ENCODE peak calls at places on chromosomes 2 and 18, in five cellular contexts. Z is psoas muscle, G is heart left ventricle, Y is hepatocyte, L is mammary epithelial cell. K is an unnamed sample.

GRCh38 chr2:230085201-230085600 is 16.5 kb upstream of the SLC16A14 start:
- DNase-seq in L (no peak), Z (no peak), G (no peak), Y (no peak), K (no peak)

GRCh38 chr2:54964271-54964670 is 86.0 kb downstream of the RTN4 start:
- DNase-seq in Z (no peak), Y (no peak), G (no peak), L (peak), K (no peak)

GRCh38 chr2:20365249-20365817 is 14.7 kb upstream of the PUM2 start:
- DNase-seq in Y (no peak), G (no peak), Z (no peak), L (peak), K (no peak)

GRCh38 chr18:21315741-21316187 is 73.7 kb downstream of the GREB1L start:
- DNase-seq in G (no peak), L (no peak), Y (peak), Z (no peak), K (no peak)

GRCh38 chr2:79122676-79123075 is 2.4 kb downstream of the REG1A start:
- DNase-seq in G (no peak), Z (no peak), Y (no peak), L (no peak), K (no peak)

GRCh38 chr2:128332091-128332634 is 13.5 kb upstream of the HS6ST1 start:
- DNase-seq in Y (no peak), Z (no peak), L (no peak), G (no peak), K (no peak)

GRCh38 chr2:231528636-231529030 is 1.6 kb downstream of the NMUR1 start:
- DNase-seq in L (no peak), Y (no peak), G (no peak), Z (no peak), K (no peak)

GRCh38 chr2:32227492-32227891 is 37.2 kb downstream of the NLRC4 start:
- DNase-seq in Y (no peak), G (no peak), L (no peak), Z (no peak), K (no peak)

GRCh38 chr2:160397530-160397865 is 96.1 kb downstream of the RBMS1 start:
- DNase-seq in L (no peak), Z (no peak), Y (no peak), G (no peak), K (no peak)

GRCh38 chr2:62054029-62054791 is 141.7 kb upstream of the B3GNT2 start:
- DNase-seq in Z (no peak), G (no peak), Y (no peak), L (no peak), K (no peak)

GRCh38 chr2:144240656-144241339 is 279.1 kb downstream of the ZEB2 start:
- DNase-seq in Z (no peak), G (no peak), L (no peak), Y (no peak), K (no peak)

GRCh38 chr2:80303825-80304521 is 579 bp downstream of the LRRTM1 start:
- DNase-seq in G (no peak), Y (no peak), Z (peak), L (no peak), K (no peak)

GRCh38 chr2:238857929-238858328 is 10.0 kb downstream of the TWIST2 start:
- DNase-seq in G (no peak), L (no peak), Y (no peak), Z (no peak), K (no peak)

GRCh38 chr2:22946553-22946952 is 438.4 kb upstream of the KLHL29 start:
- DNase-seq in Z (no peak), Y (no peak), G (no peak), L (no peak), K (no peak)
- H3K27ac ChIP-seq in Z (no peak), Y (no peak), G (no peak), L (no peak), K (no peak)

GRCh38 chr2:176136375-176137248 is 7.1 kb downstream of the HOXD8 start:
- DNase-seq in Z (peak), G (no peak), L (no peak), Y (peak), K (no peak)

GRCh38 chr2:176139170-176139611 is 9.7 kb downstream of the HOXD8 start:
- DNase-seq in L (no peak), G (no peak), Y (no peak), Z (no peak), K (no peak)

GRCh38 chr2:176137249-176137573 is 7.7 kb downstream of the HOXD8 start:
- DNase-seq in Y (no peak), L (no peak), Z (no peak), G (no peak), K (no peak)

GRCh38 chr2:176138526-176139169 is 9.1 kb downstream of the HOXD8 start:
- DNase-seq in Y (no peak), Z (peak), G (no peak), L (no peak), K (no peak)

DNA sequence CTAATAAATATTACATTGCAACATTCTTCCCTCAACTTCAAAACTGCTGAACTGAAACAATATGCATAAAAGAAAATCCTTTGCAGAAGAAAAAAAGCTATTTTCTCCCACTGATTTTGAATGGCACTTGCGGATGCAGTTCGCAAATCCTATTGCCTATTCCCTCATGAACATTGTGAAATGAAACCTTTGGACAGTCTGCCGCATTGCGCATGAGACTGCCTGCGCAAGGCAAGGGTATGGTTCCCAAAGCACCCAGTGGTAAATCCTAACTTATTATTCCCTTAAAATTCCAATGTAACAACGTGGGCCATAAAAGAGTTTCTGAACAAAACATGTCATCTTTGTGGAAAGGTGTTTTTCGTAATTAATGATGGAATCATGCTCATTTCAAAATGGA is 8.4 kb downstream of the HOXD8 start:
- DNase-seq in L (no peak), Y (no peak), G (no peak), Z (no peak), K (no peak)
- H3K4me3 ChIP-seq in L (no peak), Y (no peak), G (no peak), Z (peak), K (no peak)

DNA sequence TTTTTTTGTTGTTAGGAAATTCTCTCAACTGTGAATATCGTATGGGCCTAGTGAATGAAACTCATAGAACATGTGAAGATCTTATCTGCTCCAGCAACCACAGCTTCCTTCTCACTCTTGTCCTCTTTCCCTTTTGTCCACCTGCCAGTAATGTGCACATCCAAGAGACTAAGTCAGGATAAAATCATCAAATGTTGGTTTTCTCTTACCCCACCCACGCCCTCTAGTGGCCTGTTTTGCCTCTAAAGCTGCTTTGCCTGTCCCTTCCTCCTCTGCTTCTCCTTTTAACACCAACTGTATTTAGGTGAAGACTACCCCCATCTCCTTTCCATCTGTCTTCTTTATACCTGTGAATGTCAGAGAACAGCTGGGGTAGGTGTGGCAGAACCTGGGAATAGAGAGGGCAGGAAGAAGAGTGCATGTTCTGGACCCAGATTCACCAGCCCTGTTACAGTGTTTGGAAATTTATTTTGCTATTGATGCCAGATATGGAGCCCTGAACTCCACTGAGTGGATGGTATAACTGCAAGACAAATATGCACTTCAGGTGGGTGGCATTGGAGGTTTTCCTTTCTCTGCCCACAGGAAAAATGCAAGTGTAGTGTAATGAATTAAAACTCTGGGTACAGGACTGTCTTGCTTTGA is 8.4 kb upstream of the MGAT5 start:
- DNase-seq in G (peak), Z (peak), L (peak), Y (peak), K (peak)
- H3K27ac ChIP-seq in G (peak), Z (no peak), L (no peak), Y (no peak), K (no peak)

GRCh38 chr2:126658910-126659613 is 3.1 kb downstream of the GYPC start:
- DNase-seq in G (peak), Z (peak), Y (no peak), L (no peak), K (peak)
- H3K4me3 ChIP-seq in G (no peak), Z (peak), Y (no peak), L (no peak), K (no peak)

DNA sequence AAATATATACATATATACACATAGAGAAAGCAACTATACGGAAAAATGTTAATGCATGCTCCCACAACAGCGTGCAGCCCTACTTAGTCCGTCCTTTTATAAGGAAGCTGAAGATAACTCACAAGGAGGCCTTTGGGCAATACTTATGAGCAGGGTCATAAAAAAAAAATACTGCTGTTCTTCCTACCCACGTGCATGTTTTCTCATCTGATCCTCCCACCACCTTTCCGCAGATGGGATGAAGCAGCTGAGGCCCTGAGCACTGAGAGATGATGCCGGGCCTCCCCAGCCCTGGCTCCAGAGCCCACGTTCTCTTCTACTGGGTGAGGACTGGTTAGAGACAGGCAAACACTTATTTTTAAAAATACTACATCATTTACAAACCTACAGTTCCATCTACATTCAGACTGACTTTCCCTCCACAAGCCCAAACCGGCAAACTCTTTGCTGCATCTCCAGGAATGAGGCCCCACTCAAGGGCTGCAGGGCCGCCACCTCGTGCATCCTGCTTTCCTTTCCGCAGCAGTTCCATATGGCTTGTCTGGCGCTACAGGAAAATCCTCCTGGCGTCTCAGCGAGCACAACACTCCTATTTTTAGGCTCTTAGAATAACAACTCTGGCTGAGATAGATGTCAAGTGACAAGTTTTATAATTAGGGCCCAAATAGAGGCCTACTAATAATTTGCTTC is 41.6 kb downstream of the TBC1D8 start:
- DNase-seq in G (peak), Z (peak), Y (no peak), L (no peak), K (peak)
- H3K27ac ChIP-seq in G (peak), Z (peak), Y (peak), L (no peak), K (peak)

DNA sequence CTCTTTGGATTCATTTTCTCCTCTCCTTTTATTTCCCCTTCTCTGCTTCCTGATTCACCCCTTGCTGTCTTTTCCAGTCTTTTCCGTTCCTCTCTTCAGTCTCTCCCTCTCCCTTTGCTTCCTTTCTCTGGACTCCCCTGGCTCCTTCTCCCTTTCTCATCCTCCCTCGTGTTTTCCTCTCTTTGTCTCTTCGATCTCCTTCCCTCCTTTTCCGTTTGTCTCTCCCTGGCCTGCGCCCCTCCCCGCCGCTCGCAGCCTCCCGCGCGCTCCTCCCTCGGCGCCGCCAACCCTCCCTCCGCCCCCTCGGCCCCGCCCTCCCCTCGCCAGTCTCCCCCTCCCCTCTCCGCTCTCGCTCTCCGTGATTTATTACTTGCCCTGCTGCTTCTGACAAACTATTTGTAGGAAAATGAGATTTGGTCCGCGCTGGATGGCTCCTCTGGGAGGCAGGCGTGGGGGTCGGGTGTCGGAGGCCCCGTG is 46.0 kb upstream of the PAX8 start:
- DNase-seq in Y (peak), Z (peak), G (peak), L (peak), K (peak)
- H3K4me3 ChIP-seq in Y (peak), Z (peak), G (peak), L (peak), K (peak)

GRCh38 chr2:24682357-24682756 is 110.8 kb downstream of the PTRHD1 start:
- DNase-seq in Z (no peak), G (no peak), Y (no peak), L (no peak), K (no peak)

GRCh38 chr2:24680196-24680595 is 113.0 kb downstream of the PTRHD1 start:
- DNase-seq in G (no peak), Y (no peak), L (no peak), Z (no peak), K (no peak)

DNA sequence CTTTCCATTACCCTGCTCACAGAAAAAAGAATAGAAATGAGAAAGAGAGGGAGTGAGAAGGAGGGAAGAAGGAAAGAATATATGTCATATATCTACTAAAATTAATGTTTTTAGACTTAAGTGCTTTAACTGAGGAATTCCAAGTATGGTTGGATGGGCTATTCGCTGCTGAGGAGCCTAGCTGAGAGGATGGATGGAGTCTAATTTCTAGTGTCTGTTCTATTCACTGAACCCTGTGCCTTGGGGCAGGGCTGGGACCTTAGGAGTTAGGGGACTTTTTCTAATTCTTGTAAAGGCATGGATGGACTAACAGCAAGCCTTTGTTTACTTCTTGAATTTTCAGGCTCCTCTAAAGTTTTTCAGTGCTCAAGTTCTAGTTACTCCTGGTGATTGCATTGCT is 109.8 kb downstream of the PTRHD1 start:
- DNase-seq in Z (no peak), G (no peak), Y (no peak), L (no peak), K (no peak)
- H3K27ac ChIP-seq in Z (no peak), G (no peak), Y (no peak), L (no peak), K (no peak)

K was measured in heart right ventricle.